ENCODE peak calls at places on chromosomes 16 and 17, in eight cellular contexts. K is hippocampal formation, D is cardiac muscle cell, X is A549, U is fibroblast of the conjunctiva, O is progenitor cell of endocrine pancreas, P is heart right ventricle, A is HTR-8/SVneo. F is an unnamed sample.

GRCh38 chr16:89922884-89923639 is at the start of gene TUBB3:
- DNase-seq in P (peak; percentile 58), A (peak; percentile 84), U (peak; percentile 61), X (peak; percentile 80), O (peak; percentile 66), D (peak; percentile 86), K (peak; percentile 53), F (peak; percentile 84)

GRCh38 chr16:51763072-51763658 is 612.1 kb upstream of the SALL1 start:
- DNase-seq in O (no peak), X (no peak), P (no peak), D (no peak), K (no peak), U (no peak), A (no peak), F (no peak)

GRCh38 chr16:89049484-89050118 is 44.1 kb upstream of the ACSF3 start:
- DNase-seq in A (no peak), O (no peak), X (no peak), P (no peak), U (no peak), K (no peak), D (peak; percentile 3), F (no peak)

GRCh38 chr17:65987988-65988387 is 203.9 kb downstream of the CEP112 start:
- DNase-seq in A (peak; percentile 6), U (peak; percentile 18), P (no peak), D (peak; percentile 49), O (no peak), X (peak; percentile 62), K (no peak), F (no peak)

GRCh38 chr16:11156401-11156800 is 99.6 kb downstream of the SOCS1 start:
- DNase-seq in K (no peak), D (no peak), O (no peak), X (no peak), P (no peak), U (no peak), A (no peak), F (no peak)

GRCh38 chr16:85037721-85038120 is 10.1 kb downstream of the KIAA0513 start:
- DNase-seq in D (no peak), U (no peak), K (no peak), A (no peak), X (no peak), O (no peak), P (no peak), F (no peak)

GRCh38 chr16:27426423-27427408 is 24.7 kb downstream of the IL21R start:
- DNase-seq in P (peak; percentile 8), U (peak; percentile 69), D (peak; percentile 86), O (peak; percentile 6), A (peak; percentile 69), K (no peak), X (peak; percentile 47), F (peak; percentile 64)

GRCh38 chr17:62660629-62661118 is 33.2 kb downstream of the MRC2 start:
- DNase-seq in U (no peak), P (no peak), D (no peak), O (no peak), X (no peak), A (no peak), K (no peak), F (no peak)

GRCh38 chr17:50772251-50772650 is 4.9 kb upstream of the ANKRD40CL start:
- DNase-seq in U (no peak), X (no peak), A (no peak), D (no peak), K (no peak), P (no peak), O (no peak), F (no peak)

GRCh38 chr17:77248216-77249054 is 107.7 kb downstream of the SEC14L1 start:
- DNase-seq in P (no peak), X (no peak), K (no peak), O (no peak), D (no peak), U (no peak), A (no peak), F (no peak)

GRCh38 chr16:75481475-75481874 is 13.8 kb downstream of the CHST6 start:
- DNase-seq in P (no peak), A (no peak), U (no peak), X (peak; percentile 61), D (no peak), O (no peak), K (no peak), F (no peak)

GRCh38 chr17:76527430-76528111 is 9.9 kb downstream of the CYGB start:
- DNase-seq in K (no peak), O (no peak), A (peak; percentile 96), D (peak; percentile 95), U (no peak), X (no peak), P (peak; percentile 73), F (no peak)

GRCh38 chr17:39167492-39167891 is 1.5 kb upstream of the ARL5C start:
- DNase-seq in U (no peak), O (no peak), D (no peak), K (peak; percentile 35), A (no peak), X (no peak), P (peak; percentile 51), F (no peak)

GRCh38 chr17:36939059-36939943 is 2.0 kb downstream of the LHX1 start:
- DNase-seq in D (no peak), O (no peak), A (no peak), X (no peak), U (no peak), P (no peak), K (no peak), F (no peak)

GRCh38 chr17:72539981-72540897 is 419.4 kb downstream of the SOX9 start:
- DNase-seq in X (peak; percentile 79), K (peak; percentile 81), O (peak; percentile 84), U (peak; percentile 33), P (peak; percentile 61), A (peak; percentile 87), D (peak; percentile 85), F (peak; percentile 53)

GRCh38 chr17:35210741-35211140 is 16.5 kb upstream of the SLC35G3 start:
- DNase-seq in K (no peak), D (no peak), A (no peak), X (no peak), U (no peak), P (no peak), O (no peak), F (no peak)

GRCh38 chr17:58120195-58120822 is 27.9 kb upstream of the OR4D1 start:
- DNase-seq in P (peak; percentile 53), A (peak; percentile 65), U (peak; percentile 23), D (peak; percentile 74), K (no peak), O (peak; percentile 50), X (peak; percentile 65), F (peak; percentile 22)

GRCh38 chr17:35298639-35299038 is 55.8 kb downstream of the SLFN5 start:
- DNase-seq in P (no peak), X (no peak), K (no peak), U (no peak), D (no peak), A (no peak), O (no peak), F (no peak)

GRCh38 chr17:73293031-73293430 is 18.8 kb downstream of the CDC42EP4 start:
- DNase-seq in P (no peak), O (no peak), A (no peak), U (no peak), D (no peak), X (no peak), K (no peak), F (no peak)

GRCh38 chr17:76549215-76549518 is 9.3 kb downstream of the PRCD start:
- DNase-seq in K (no peak), P (no peak), X (no peak), A (no peak), O (no peak), U (no peak), D (no peak), F (no peak)

GRCh38 chr17:44255915-44256314 is 12.0 kb downstream of the SLC4A1 start:
- DNase-seq in K (no peak), X (no peak), A (no peak), D (no peak), O (no peak), P (no peak), U (no peak), F (no peak)

GRCh38 chr17:69870751-69871199 is 204.2 kb upstream of the KCNJ16 start:
- DNase-seq in P (no peak), O (no peak), K (no peak), U (peak; percentile 78), D (peak; percentile 6), X (no peak), A (peak; percentile 29), F (no peak)

GRCh38 chr16:84881702-84882521 is 62.1 kb downstream of the CRISPLD2 start:
- DNase-seq in P (peak; percentile 31), U (peak; percentile 93), K (no peak), D (peak; percentile 88), X (peak; percentile 67), O (no peak), A (peak; percentile 88), F (no peak)

GRCh38 chr16:50509521-50510341 is 38.5 kb upstream of the NKD1 start:
- DNase-seq in U (no peak), P (no peak), X (peak; percentile 11), K (no peak), D (peak; percentile 34), A (no peak), O (no peak), F (peak; percentile 3)

GRCh38 chr16:12315330-12316138 is 339.0 kb downstream of the SNX29 start:
- DNase-seq in O (no peak), A (no peak), P (no peak), U (no peak), D (no peak), K (no peak), X (peak; percentile 72), F (no peak)

GRCh38 chr16:12484987-12485386 is 318.7 kb downstream of the CPPED1 start:
- DNase-seq in O (no peak), A (no peak), U (no peak), X (no peak), D (no peak), P (no peak), K (no peak), F (no peak)

GRCh38 chr16:83682858-83683235 is 124.9 kb upstream of the HSBP1 start:
- DNase-seq in D (no peak), K (no peak), U (no peak), O (no peak), A (no peak), X (no peak), P (no peak), F (no peak)

GRCh38 chr17:69729937-69730336 is 315.4 kb downstream of the MAP2K6 start:
- DNase-seq in O (no peak), K (no peak), X (no peak), U (no peak), P (no peak), A (no peak), D (no peak), F (no peak)

GRCh38 chr16:31131416-31131815 is 4.1 kb downstream of the PRSS8 start:
- DNase-seq in X (no peak), A (no peak), D (no peak), U (no peak), O (no peak), P (no peak), K (no peak), F (no peak)

GRCh38 chr17:31373150-31374082 is 18.1 kb upstream of the RAB11FIP4 start:
- DNase-seq in U (peak; percentile 52), K (peak; percentile 14), D (peak; percentile 81), X (peak; percentile 72), P (no peak), A (no peak), O (no peak), F (peak; percentile 44)

GRCh38 chr16:83253526-83253925 is 554.3 kb upstream of the HSBP1 start:
- DNase-seq in A (no peak), P (no peak), O (no peak), K (no peak), X (no peak), D (no peak), U (no peak), F (no peak)

GRCh38 chr17:18963126-18964017 is 11.4 kb downstream of the SLC5A10 start:
- DNase-seq in A (no peak), P (no peak), D (no peak), K (no peak), O (no peak), U (no peak), X (no peak), F (no peak)

GRCh38 chr16:19844945-19845641 is 39.6 kb downstream of the GPRC5B start:
- DNase-seq in K (no peak), P (no peak), O (no peak), X (peak; percentile 43), A (peak; percentile 67), D (peak; percentile 84), U (no peak), F (peak; percentile 87)

GRCh38 chr17:40313660-40314556 is 4.9 kb downstream of the RARA start:
- DNase-seq in U (no peak), X (peak; percentile 61), K (no peak), A (no peak), P (no peak), O (no peak), D (no peak), F (no peak)